ENCODE peak calls at places on chromosomes 3 and 15, in five cellular contexts. M is left ventricle myocardium inferior, L is fibroblast of lung, Y is cardiac fibroblast, D is astrocyte of the spinal cord. G is an unnamed sample.

GRCh38 chr3:147846854-147847453 is 437.8 kb downstream of the ZIC1 start:
- DNase-seq in M (no peak), L (no peak), Y (no peak), D (no peak), G (no peak)

GRCh38 chr15:88906130-88906529 is 7.0 kb downstream of the MFGE8 start:
- DNase-seq in M (no peak), L (no peak), Y (no peak), D (no peak), G (no peak)

GRCh38 chr3:18556503-18556902 is 131.4 kb upstream of the SATB1 start:
- DNase-seq in M (no peak), L (peak; percentile 58), Y (peak; percentile 1), D (peak; percentile 47), G (no peak)

GRCh38 chr3:14218355-14218754 is 39.7 kb downstream of the LSM3 start:
- DNase-seq in M (no peak), L (no peak), Y (no peak), D (no peak), G (no peak)

GRCh38 chr3:29515451-29515850 is 234.6 kb downstream of the RBMS3 start:
- DNase-seq in M (no peak), L (peak; percentile 83), Y (peak; percentile 29), D (peak; percentile 63), G (no peak)

GRCh38 chr3:42756681-42757213 is 16.3 kb downstream of the CCDC13 start:
- DNase-seq in M (no peak), L (no peak), Y (no peak), D (no peak), G (no peak)

GRCh38 chr3:171162986-171163723 is 136.6 kb upstream of the SLC2A2 start:
- DNase-seq in M (no peak), L (no peak), Y (no peak), D (no peak), G (no peak)

GRCh38 chr15:68154923-68155559 is 50.1 kb downstream of the CALML4 start:
- DNase-seq in M (no peak), L (peak; percentile 56), Y (peak; percentile 86), D (peak; percentile 72), G (peak; percentile 14)

GRCh38 chr15:63052961-63053698 is 10.6 kb downstream of the TPM1 start:
- DNase-seq in M (peak; percentile 53), L (peak; percentile 55), Y (peak; percentile 58), D (peak; percentile 35), G (no peak)

GRCh38 chr15:32698773-32699390 is 18.9 kb upstream of the GREM1 start:
- DNase-seq in M (no peak), L (peak; percentile 62), Y (no peak), D (peak; percentile 44), G (no peak)

GRCh38 chr3:106811376-106811775 is 565.9 kb upstream of the CCDC54 start:
- DNase-seq in M (no peak), L (peak; percentile 92), Y (peak; percentile 59), D (peak; percentile 76), G (no peak)

GRCh38 chr15:99707481-99708270 is 25.6 kb downstream of the LYSMD4 start:
- DNase-seq in M (no peak), L (peak; percentile 71), Y (peak; percentile 31), D (peak; percentile 43), G (no peak)

GRCh38 chr3:169575381-169575780 is 88.1 kb downstream of the MECOM start:
- DNase-seq in M (no peak), L (peak; percentile 69), Y (peak; percentile 50), D (peak; percentile 39), G (no peak)

GRCh38 chr3:115281697-115282685 is 134.9 kb upstream of the ZBTB20 start:
- DNase-seq in M (no peak), L (no peak), Y (no peak), D (peak; percentile 8), G (no peak)

GRCh38 chr3:1082024-1082633 is 10.7 kb upstream of the CNTN6 start:
- DNase-seq in M (no peak), L (peak; percentile 52), Y (peak; percentile 40), D (peak; percentile 64), G (peak; percentile 18)

GRCh38 chr15:19987389-19988048 is 554.1 kb downstream of the GOLGA6L6 start:
- DNase-seq in M (no peak), L (no peak), Y (no peak), D (no peak), G (no peak)

GRCh38 chr3:186790261-186790981 is 7.0 kb downstream of the EIF4A2 start:
- DNase-seq in M (no peak), L (peak; percentile 63), Y (peak; percentile 55), D (peak; percentile 53), G (no peak)

GRCh38 chr15:84987949-84988624 is 6.4 kb downstream of the PDE8A start:
- DNase-seq in M (no peak), L (no peak), Y (no peak), D (no peak), G (no peak)

GRCh38 chr3:18100126-18100525 is 325.0 kb downstream of the SATB1 start:
- DNase-seq in M (no peak), L (peak; percentile 40), Y (peak; percentile 15), D (peak; percentile 23), G (no peak)

GRCh38 chr3:30225021-30225420 is 381.4 kb upstream of the TGFBR2 start:
- DNase-seq in M (no peak), L (peak; percentile 63), Y (no peak), D (no peak), G (no peak)

GRCh38 chr3:26921054-26921453 is 298.5 kb downstream of the LRRC3B start:
- DNase-seq in M (no peak), L (no peak), Y (no peak), D (no peak), G (no peak)

GRCh38 chr15:73956276-73957086 is 30.2 kb downstream of the LOXL1 start:
- DNase-seq in M (no peak), L (peak; percentile 98), Y (peak; percentile 83), D (peak; percentile 95), G (no peak)

GRCh38 chr3:79041621-79042020 is 726.2 kb downstream of the ROBO1 start:
- DNase-seq in M (no peak), L (peak; percentile 42), Y (no peak), D (no peak), G (no peak)

GRCh38 chr15:67149859-67150824 is 84.7 kb downstream of the SMAD3 start:
- DNase-seq in M (peak; percentile 67), L (peak; percentile 99), Y (peak; percentile 98), D (peak; percentile 99), G (no peak)

G was measured in NCI-H1436.